ENCODE peak calls at places on chromosomes 7 and 10, in five cellular contexts. One of them, this sample, is unnamed.

GRCh38 chr7:96526492-96526891 is 183.2 kb downstream of the SEM1 start:
- DNase-seq in neural progenitor cell: peak
- DNase-seq in esophagus squamous epithelium: no peak
- DNase-seq in AG10803: no peak
- DNase-seq in CD8-positive, alpha-beta memory T cell: no peak
- DNase-seq in this sample: no peak

GRCh38 chr10:116740971-116741370 is 1.4 kb downstream of the HSPA12A start:
- DNase-seq in neural progenitor cell: peak
- DNase-seq in esophagus squamous epithelium: no peak
- DNase-seq in AG10803: no peak
- DNase-seq in CD8-positive, alpha-beta memory T cell: peak
- DNase-seq in this sample: peak

GRCh38 chr10:72016608-72017310 is 52.6 kb downstream of the CHST3 start:
- DNase-seq in neural progenitor cell: no peak
- DNase-seq in esophagus squamous epithelium: no peak
- DNase-seq in AG10803: no peak
- DNase-seq in CD8-positive, alpha-beta memory T cell: no peak
- DNase-seq in this sample: no peak

GRCh38 chr10:124532106-124532641 is 70.6 kb downstream of the LHPP start:
- DNase-seq in neural progenitor cell: peak
- DNase-seq in esophagus squamous epithelium: no peak
- DNase-seq in AG10803: no peak
- DNase-seq in CD8-positive, alpha-beta memory T cell: peak
- DNase-seq in this sample: peak

GRCh38 chr7:127751062-127751722 is 99.2 kb downstream of the SND1 start:
- DNase-seq in neural progenitor cell: peak
- DNase-seq in esophagus squamous epithelium: no peak
- DNase-seq in AG10803: peak
- DNase-seq in CD8-positive, alpha-beta memory T cell: no peak
- DNase-seq in this sample: no peak

GRCh38 chr10:48439031-48439430 is 132.6 kb downstream of the MAPK8 start:
- DNase-seq in neural progenitor cell: no peak
- DNase-seq in esophagus squamous epithelium: no peak
- DNase-seq in AG10803: peak
- DNase-seq in CD8-positive, alpha-beta memory T cell: no peak
- DNase-seq in this sample: peak

GRCh38 chr10:45008524-45009161 is 7.9 kb downstream of the ZNF22 start:
- DNase-seq in neural progenitor cell: peak
- DNase-seq in esophagus squamous epithelium: no peak
- DNase-seq in AG10803: peak
- DNase-seq in CD8-positive, alpha-beta memory T cell: no peak
- DNase-seq in this sample: peak

GRCh38 chr7:142114207-142114606 is 2.7 kb downstream of the MGAM2 start:
- DNase-seq in neural progenitor cell: no peak
- DNase-seq in esophagus squamous epithelium: no peak
- DNase-seq in AG10803: no peak
- DNase-seq in CD8-positive, alpha-beta memory T cell: no peak
- DNase-seq in this sample: no peak

GRCh38 chr10:31490858-31491504 is 172.0 kb downstream of the ZEB1 start:
- DNase-seq in neural progenitor cell: peak
- DNase-seq in esophagus squamous epithelium: no peak
- DNase-seq in AG10803: peak
- DNase-seq in CD8-positive, alpha-beta memory T cell: no peak
- DNase-seq in this sample: peak

GRCh38 chr10:91435241-91435640 is 25.1 kb downstream of the HECTD2 start:
- DNase-seq in neural progenitor cell: no peak
- DNase-seq in esophagus squamous epithelium: no peak
- DNase-seq in AG10803: no peak
- DNase-seq in CD8-positive, alpha-beta memory T cell: no peak
- DNase-seq in this sample: no peak
- H3K4me3 ChIP-seq in neural progenitor cell: no peak
- H3K4me3 ChIP-seq in esophagus squamous epithelium: no peak
- H3K4me3 ChIP-seq in AG10803: no peak
- H3K4me3 ChIP-seq in CD8-positive, alpha-beta memory T cell: no peak
- H3K4me3 ChIP-seq in this sample: no peak

GRCh38 chr10:127013696-127014095 is 108.5 kb downstream of the DOCK1 start:
- DNase-seq in neural progenitor cell: no peak
- DNase-seq in esophagus squamous epithelium: no peak
- DNase-seq in AG10803: no peak
- DNase-seq in CD8-positive, alpha-beta memory T cell: no peak
- DNase-seq in this sample: no peak

GRCh38 chr10:127012071-127012768 is 107.0 kb downstream of the DOCK1 start:
- DNase-seq in neural progenitor cell: no peak
- DNase-seq in esophagus squamous epithelium: no peak
- DNase-seq in AG10803: no peak
- DNase-seq in CD8-positive, alpha-beta memory T cell: no peak
- DNase-seq in this sample: no peak

GRCh38 chr10:127014671-127015070 is 109.4 kb downstream of the DOCK1 start:
- DNase-seq in neural progenitor cell: no peak
- DNase-seq in esophagus squamous epithelium: no peak
- DNase-seq in AG10803: no peak
- DNase-seq in CD8-positive, alpha-beta memory T cell: no peak
- DNase-seq in this sample: no peak

GRCh38 chr10:127012769-127013152 is 107.5 kb downstream of the DOCK1 start:
- DNase-seq in neural progenitor cell: no peak
- DNase-seq in esophagus squamous epithelium: no peak
- DNase-seq in AG10803: no peak
- DNase-seq in CD8-positive, alpha-beta memory T cell: no peak
- DNase-seq in this sample: no peak

DNA sequence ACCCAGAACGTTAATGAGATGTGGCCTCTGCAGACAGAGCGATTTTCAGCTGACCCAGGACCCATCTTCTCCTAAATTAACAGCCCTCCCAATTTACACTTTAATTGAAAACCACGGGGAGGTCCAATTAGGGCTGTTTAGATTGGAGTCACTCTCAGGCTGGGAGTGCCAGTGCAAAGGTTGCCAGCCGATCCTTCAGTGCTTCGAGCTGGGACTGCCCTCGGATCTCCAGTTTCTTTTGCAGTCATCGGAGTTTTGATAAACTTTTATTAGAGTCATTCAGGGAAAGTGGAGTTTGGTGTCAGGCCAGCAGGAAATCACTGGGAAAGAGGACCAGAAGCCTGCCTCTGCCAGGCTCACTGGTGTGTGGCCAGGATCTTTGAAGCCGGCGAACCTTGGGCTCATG is 108.0 kb downstream of the DOCK1 start:
- DNase-seq in neural progenitor cell: peak
- DNase-seq in esophagus squamous epithelium: no peak
- DNase-seq in AG10803: no peak
- DNase-seq in CD8-positive, alpha-beta memory T cell: no peak
- DNase-seq in this sample: no peak
- H3K4me3 ChIP-seq in neural progenitor cell: no peak
- H3K4me3 ChIP-seq in esophagus squamous epithelium: no peak
- H3K4me3 ChIP-seq in AG10803: no peak
- H3K4me3 ChIP-seq in CD8-positive, alpha-beta memory T cell: no peak
- H3K4me3 ChIP-seq in this sample: no peak

GRCh38 chr7:94400022-94400421 is 5.3 kb downstream of the COL1A2 start:
- DNase-seq in neural progenitor cell: no peak
- DNase-seq in esophagus squamous epithelium: no peak
- DNase-seq in AG10803: peak
- DNase-seq in CD8-positive, alpha-beta memory T cell: no peak
- DNase-seq in this sample: no peak
- H3K4me3 ChIP-seq in neural progenitor cell: no peak
- H3K4me3 ChIP-seq in esophagus squamous epithelium: no peak
- H3K4me3 ChIP-seq in AG10803: peak
- H3K4me3 ChIP-seq in CD8-positive, alpha-beta memory T cell: no peak
- H3K4me3 ChIP-seq in this sample: no peak

DNA sequence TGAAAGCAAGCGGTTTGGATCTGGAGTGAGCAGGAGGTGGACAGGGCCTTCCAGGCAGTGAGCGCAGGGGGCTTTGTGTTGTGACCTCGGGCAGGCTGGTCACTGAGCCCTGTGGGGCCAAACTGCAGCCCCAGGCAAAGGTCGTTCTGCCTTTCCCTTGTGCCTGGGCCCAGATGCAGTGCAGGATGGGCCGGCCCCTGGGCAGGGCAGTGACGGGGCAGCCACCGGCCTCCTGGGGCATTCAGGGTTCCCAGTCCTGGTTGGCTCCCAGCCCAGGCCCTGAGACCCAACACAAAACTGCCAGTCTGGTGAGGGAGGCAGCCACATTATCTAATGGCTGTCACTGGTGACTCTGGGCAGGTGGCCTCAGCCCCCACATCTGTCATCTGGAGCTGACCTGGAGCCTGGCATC is 7.1 kb downstream of the ARPC1B start:
- DNase-seq in neural progenitor cell: no peak
- DNase-seq in esophagus squamous epithelium: no peak
- DNase-seq in AG10803: no peak
- DNase-seq in CD8-positive, alpha-beta memory T cell: no peak
- DNase-seq in this sample: peak
- H3K4me3 ChIP-seq in neural progenitor cell: no peak
- H3K4me3 ChIP-seq in esophagus squamous epithelium: no peak
- H3K4me3 ChIP-seq in AG10803: no peak
- H3K4me3 ChIP-seq in CD8-positive, alpha-beta memory T cell: peak
- H3K4me3 ChIP-seq in this sample: no peak

DNA sequence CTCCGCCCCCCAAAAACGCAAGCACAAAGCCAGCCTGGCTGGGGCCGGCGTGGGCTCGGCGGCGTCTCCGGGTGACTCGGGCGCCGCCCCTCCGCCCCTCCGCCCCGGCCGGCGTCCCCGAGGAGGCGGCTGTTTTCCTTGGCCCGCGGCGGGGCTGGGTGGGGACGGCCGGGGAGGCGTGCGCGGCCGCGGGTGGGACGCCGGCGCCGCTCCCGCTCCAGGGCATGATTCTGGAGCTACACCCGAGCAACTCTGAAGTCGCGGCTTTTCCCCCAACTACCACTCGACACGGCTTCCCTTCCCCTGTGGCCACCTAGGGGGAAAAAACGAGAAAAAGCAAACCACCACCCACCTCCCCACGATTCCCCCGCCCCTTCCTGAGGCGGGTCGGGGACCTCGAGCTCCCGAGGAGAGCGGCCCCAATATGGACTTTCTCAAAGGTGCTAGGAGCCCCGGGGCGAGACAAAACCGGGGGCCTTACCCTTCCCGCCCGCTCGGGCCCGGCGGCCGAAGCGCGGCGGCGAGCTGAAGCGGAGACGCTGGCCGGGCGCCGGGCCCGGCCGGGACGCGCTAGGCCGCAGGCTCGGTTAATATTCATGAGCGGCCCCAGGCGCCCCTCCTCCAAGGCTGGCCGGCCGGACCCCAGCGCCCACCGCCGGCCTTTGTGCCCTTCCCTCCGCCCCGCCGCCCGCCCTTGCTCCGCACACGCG is 856 bp downstream of the ARHGAP21 start:
- DNase-seq in neural progenitor cell: peak
- DNase-seq in esophagus squamous epithelium: no peak
- DNase-seq in AG10803: peak
- DNase-seq in CD8-positive, alpha-beta memory T cell: peak
- DNase-seq in this sample: peak
- H3K4me3 ChIP-seq in neural progenitor cell: peak
- H3K4me3 ChIP-seq in esophagus squamous epithelium: peak
- H3K4me3 ChIP-seq in AG10803: peak
- H3K4me3 ChIP-seq in CD8-positive, alpha-beta memory T cell: peak
- H3K4me3 ChIP-seq in this sample: peak

GRCh38 chr7:2299853-2300512 is 14.3 kb downstream of the SNX8 start:
- DNase-seq in neural progenitor cell: no peak
- DNase-seq in esophagus squamous epithelium: no peak
- DNase-seq in AG10803: no peak
- DNase-seq in CD8-positive, alpha-beta memory T cell: no peak
- DNase-seq in this sample: no peak
- H3K4me3 ChIP-seq in neural progenitor cell: no peak
- H3K4me3 ChIP-seq in esophagus squamous epithelium: no peak
- H3K4me3 ChIP-seq in AG10803: peak
- H3K4me3 ChIP-seq in CD8-positive, alpha-beta memory T cell: no peak
- H3K4me3 ChIP-seq in this sample: no peak

GRCh38 chr7:157140118-157140905 is 1.6 kb downstream of the UBE3C start:
- DNase-seq in neural progenitor cell: no peak
- DNase-seq in esophagus squamous epithelium: no peak
- DNase-seq in AG10803: no peak
- DNase-seq in CD8-positive, alpha-beta memory T cell: no peak
- DNase-seq in this sample: no peak
- H3K4me3 ChIP-seq in neural progenitor cell: peak
- H3K4me3 ChIP-seq in esophagus squamous epithelium: peak
- H3K4me3 ChIP-seq in AG10803: peak
- H3K4me3 ChIP-seq in CD8-positive, alpha-beta memory T cell: peak
- H3K4me3 ChIP-seq in this sample: peak

GRCh38 chr10:3464760-3465405 is 292.3 kb upstream of the PITRM1 start:
- DNase-seq in neural progenitor cell: no peak
- DNase-seq in esophagus squamous epithelium: no peak
- DNase-seq in AG10803: no peak
- DNase-seq in CD8-positive, alpha-beta memory T cell: no peak
- DNase-seq in this sample: no peak

GRCh38 chr10:3465406-3465891 is 292.9 kb upstream of the PITRM1 start:
- DNase-seq in neural progenitor cell: no peak
- DNase-seq in esophagus squamous epithelium: no peak
- DNase-seq in AG10803: no peak
- DNase-seq in CD8-positive, alpha-beta memory T cell: no peak
- DNase-seq in this sample: no peak

GRCh38 chr10:3468919-3469638 is 296.5 kb upstream of the PITRM1 start:
- DNase-seq in neural progenitor cell: peak
- DNase-seq in esophagus squamous epithelium: no peak
- DNase-seq in AG10803: peak
- DNase-seq in CD8-positive, alpha-beta memory T cell: no peak
- DNase-seq in this sample: no peak

GRCh38 chr10:3469639-3470020 is 297.0 kb upstream of the PITRM1 start:
- DNase-seq in neural progenitor cell: no peak
- DNase-seq in esophagus squamous epithelium: no peak
- DNase-seq in AG10803: peak
- DNase-seq in CD8-positive, alpha-beta memory T cell: no peak
- DNase-seq in this sample: no peak

DNA sequence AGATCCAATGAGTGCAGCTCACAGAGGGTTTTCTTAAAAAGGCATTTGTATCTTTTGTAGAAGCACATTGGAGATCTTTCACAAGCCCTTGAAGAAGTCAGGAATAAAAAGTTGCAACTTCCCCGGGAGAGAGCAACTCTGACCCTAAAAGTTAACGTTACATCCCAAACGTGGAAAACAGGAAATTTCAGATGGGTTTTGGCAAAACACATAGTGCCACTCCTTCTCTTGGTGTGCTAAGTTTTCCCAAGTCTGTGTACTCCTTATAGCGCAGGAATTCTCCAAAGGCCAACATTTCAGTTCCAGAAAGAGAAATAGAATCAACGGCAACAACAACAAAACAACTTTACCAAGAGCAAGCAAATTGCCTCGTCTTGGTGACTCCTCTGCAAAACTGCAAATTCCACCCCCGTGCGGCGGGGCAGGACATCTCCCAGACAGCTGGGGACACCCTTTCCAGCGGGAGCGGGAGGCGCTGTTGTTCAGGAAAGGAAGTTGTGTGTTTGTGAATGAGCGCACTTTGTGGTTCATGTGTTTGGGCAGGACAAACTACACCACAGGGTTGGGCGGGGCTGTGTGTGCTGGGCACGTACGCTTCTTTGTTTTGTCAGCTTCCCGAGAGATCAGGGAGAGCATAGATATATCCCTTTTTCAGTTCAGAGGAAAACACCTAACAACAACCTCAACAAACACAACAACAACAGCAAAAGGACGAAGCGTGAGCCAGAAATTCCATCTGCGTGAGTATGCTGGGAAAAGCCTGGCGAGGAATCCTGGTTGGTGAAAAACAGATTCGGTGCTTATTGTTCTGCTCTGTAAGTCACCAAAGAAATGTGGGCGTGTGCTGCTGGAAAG is 294.7 kb upstream of the PITRM1 start:
- DNase-seq in neural progenitor cell: peak
- DNase-seq in esophagus squamous epithelium: no peak
- DNase-seq in AG10803: peak
- DNase-seq in CD8-positive, alpha-beta memory T cell: no peak
- DNase-seq in this sample: peak
- H3K4me3 ChIP-seq in neural progenitor cell: no peak
- H3K4me3 ChIP-seq in esophagus squamous epithelium: peak
- H3K4me3 ChIP-seq in AG10803: peak
- H3K4me3 ChIP-seq in CD8-positive, alpha-beta memory T cell: no peak
- H3K4me3 ChIP-seq in this sample: no peak

This sample was measured in H7.